ENCODE peak calls at places on chromosomes 3 and 15, in four cellular contexts. J is NCI-H1930, M is GM20000, T is left cardiac atrium. W is an unnamed sample.

GRCh38 chr3:21435871-21436270 is 315.1 kb downstream of the ZNF385D start:
- DNase-seq in J (no peak), T (no peak), M (no peak), W (no peak)

GRCh38 chr3:43695443-43695842 is 4.7 kb downstream of the ABHD5 start:
- DNase-seq in T (no peak), M (no peak), J (no peak), W (no peak)

GRCh38 chr15:66298803-66299251 is 5.5 kb downstream of the DIS3L start:
- DNase-seq in J (no peak), T (no peak), M (no peak), W (no peak)

GRCh38 chr3:42884324-42884723 is 8.6 kb upstream of the CYP8B1 start:
- DNase-seq in T (no peak), J (no peak), M (no peak), W (peak)

GRCh38 chr3:52244061-52244628 is 1.4 kb upstream of the PPM1M start:
- DNase-seq in M (peak), J (no peak), T (no peak), W (no peak)

GRCh38 chr3:149382091-149382467 is 4.6 kb upstream of the TM4SF1 start:
- DNase-seq in J (no peak), T (no peak), M (peak), W (no peak)

GRCh38 chr3:146528954-146529353 is 15.5 kb downstream of the PLSCR1 start:
- DNase-seq in J (no peak), T (no peak), M (no peak), W (no peak)

GRCh38 chr3:96986241-96986640 is 171.8 kb downstream of the EPHA6 start:
- DNase-seq in J (no peak), T (no peak), M (no peak), W (peak)

GRCh38 chr3:33061782-33062181 is 35.2 kb downstream of the GLB1 start:
- DNase-seq in T (no peak), M (no peak), J (no peak), W (no peak)

GRCh38 chr3:129633751-129634481 is 27.4 kb upstream of the PLXND1 start:
- DNase-seq in J (no peak), T (no peak), M (no peak), W (no peak)

GRCh38 chr3:136919799-136920580 is 37.8 kb upstream of the IL20RB start:
- DNase-seq in J (no peak), M (peak), T (no peak), W (no peak)

GRCh38 chr3:157125101-157125500 is 34.8 kb downstream of the CCNL1 start:
- DNase-seq in M (no peak), J (no peak), T (no peak), W (no peak)

GRCh38 chr15:76335851-76336253 is 721 bp upstream of the ISL2 start:
- DNase-seq in J (no peak), M (peak), T (no peak), W (no peak)

GRCh38 chr15:73394782-73395181 is 26.0 kb upstream of the HCN4 start:
- DNase-seq in T (peak), M (no peak), J (no peak), W (no peak)

GRCh38 chr15:60829416-60829815 is 350.5 kb upstream of the ICE2 start:
- DNase-seq in T (no peak), J (no peak), M (no peak), W (no peak)

GRCh38 chr15:71443538-71443937 is 328.3 kb downstream of the THSD4 start:
- DNase-seq in T (peak), J (no peak), M (peak), W (peak)

GRCh38 chr15:75785771-75786563 is 57.3 kb upstream of the UBE2Q2 start:
- DNase-seq in J (peak), M (no peak), T (no peak), W (no peak)

GRCh38 chr3:100358413-100358812 is 23.9 kb downstream of the NIT2 start:
- DNase-seq in J (no peak), T (no peak), M (no peak), W (no peak)

W was measured in MM.1S.